ENCODE peak calls at places on chromosomes 16 and 17, in seven cellular contexts. D is HCT116; N is HFFc6; F is NCI-H1105 treated with DMSO at 0.1 percent for 48 hours; W is skeletal muscle cell; Y is myocyte; T is stimulated activated CD4-positive, alpha-beta T cell treated with anti-CD3 and anti-CD28 coated beads, Interleukin-2, amount 100 ng/mL, for 48 hours. U is an unnamed sample.

GRCh38 chr16:19307587-19308241 is 22.2 kb downstream of the CLEC19A start:
- DNase-seq in D (no peak), N (no peak), F (no peak), W (no peak), Y (peak), T (no peak), U (no peak)

GRCh38 chr17:14545156-14545906 is 244.4 kb downstream of the HS3ST3B1 start:
- DNase-seq in D (no peak), N (no peak), F (no peak), W (no peak), Y (no peak), T (no peak), U (no peak)

GRCh38 chr16:55832788-55833583 is at the start of gene CES1:
- DNase-seq in D (no peak), N (no peak), F (no peak), W (no peak), Y (no peak), T (no peak), U (no peak)

GRCh38 chr16:4272114-4272954 is 489 bp downstream of the TFAP4 start:
- DNase-seq in D (no peak), N (no peak), F (peak), W (no peak), Y (peak), T (peak), U (peak)

GRCh38 chr17:78818932-78819331 is 21.7 kb downstream of the USP36 start:
- DNase-seq in D (no peak), N (no peak), F (no peak), W (no peak), Y (no peak), T (no peak), U (no peak)

GRCh38 chr17:75105269-75106080 is 4.3 kb upstream of the ARMC7 start:
- DNase-seq in D (no peak), N (peak), F (peak), W (no peak), Y (peak), T (no peak), U (peak)

GRCh38 chr17:82042649-82043048 is 5.2 kb upstream of the DCXR start:
- DNase-seq in D (no peak), N (no peak), F (no peak), W (no peak), Y (no peak), T (no peak), U (no peak)

GRCh38 chr16:57988929-57989328 is 11.5 kb downstream of the ZNF319 start:
- DNase-seq in D (no peak), N (no peak), F (peak), W (no peak), Y (no peak), T (no peak), U (no peak)

GRCh38 chr16:85310868-85311585 is 198.8 kb upstream of the CIBAR2 start:
- DNase-seq in D (no peak), N (no peak), F (no peak), W (no peak), Y (peak), T (no peak), U (no peak)

GRCh38 chr16:68235882-68236803 is at the start of gene ESRP2:
- DNase-seq in D (peak), N (no peak), F (peak), W (no peak), Y (no peak), T (no peak), U (no peak)

GRCh38 chr17:6430769-6431168 is 4.2 kb downstream of the AIPL1 start:
- DNase-seq in D (no peak), N (no peak), F (no peak), W (no peak), Y (no peak), T (no peak), U (no peak)

GRCh38 chr16:84414789-84415326 is 46.5 kb downstream of the ATP2C2 start:
- DNase-seq in D (no peak), N (no peak), F (no peak), W (no peak), Y (no peak), T (no peak), U (no peak)

GRCh38 chr16:68013440-68013839 is 2.3 kb downstream of the DPEP2NB start:
- DNase-seq in D (no peak), N (no peak), F (no peak), W (no peak), Y (no peak), T (no peak), U (no peak)

GRCh38 chr17:80023261-80024205 is 12.1 kb downstream of the TBC1D16 start:
- DNase-seq in D (no peak), N (no peak), F (no peak), W (no peak), Y (peak), T (no peak), U (no peak)

GRCh38 chr16:19912445-19913305 is 28.0 kb upstream of the GPRC5B start:
- DNase-seq in D (peak), N (peak), F (no peak), W (peak), Y (no peak), T (no peak), U (peak)

GRCh38 chr17:51765558-51766145 is 392.9 kb downstream of the CA10 start:
- DNase-seq in D (no peak), N (no peak), F (no peak), W (no peak), Y (no peak), T (no peak), U (no peak)